ENCODE peak calls at places on chromosomes 1 and 21, in eight cellular contexts. One of them, this sample, is unnamed.
A peak's percentile ranks its signal among the peaks of the same experiment; 100 is the strongest.

GRCh38 chr21:44370027-44370735 is 16.8 kb downstream of the TRPM2 start:
- DNase-seq in esophagus squamous epithelium: no peak
- DNase-seq in right lobe of liver: peak; percentile 55
- DNase-seq in PC-9: peak; percentile 12
- DNase-seq in heart left ventricle: no peak
- DNase-seq in body of pancreas: peak; percentile 31
- DNase-seq in thoracic aorta: no peak
- DNase-seq in neural progenitor cell: peak; percentile 79
- DNase-seq in this sample: peak; percentile 56

GRCh38 chr1:227942021-227942715 is 5.6 kb downstream of the WNT9A start:
- DNase-seq in esophagus squamous epithelium: no peak
- DNase-seq in right lobe of liver: peak; percentile 42
- DNase-seq in PC-9: no peak
- DNase-seq in heart left ventricle: no peak
- DNase-seq in body of pancreas: no peak
- DNase-seq in thoracic aorta: no peak
- DNase-seq in neural progenitor cell: peak; percentile 65
- DNase-seq in this sample: no peak

GRCh38 chr21:46113497-46114176 is 15.7 kb downstream of the COL6A2 start:
- DNase-seq in esophagus squamous epithelium: no peak
- DNase-seq in right lobe of liver: peak; percentile 29
- DNase-seq in PC-9: no peak
- DNase-seq in heart left ventricle: peak; percentile 15
- DNase-seq in body of pancreas: no peak
- DNase-seq in thoracic aorta: peak; percentile 1
- DNase-seq in neural progenitor cell: no peak
- DNase-seq in this sample: peak; percentile 5

GRCh38 chr1:82162526-82163420 is 362.0 kb downstream of the ADGRL2 start:
- DNase-seq in esophagus squamous epithelium: no peak
- DNase-seq in right lobe of liver: no peak
- DNase-seq in PC-9: no peak
- DNase-seq in heart left ventricle: no peak
- DNase-seq in body of pancreas: no peak
- DNase-seq in thoracic aorta: no peak
- DNase-seq in neural progenitor cell: no peak
- DNase-seq in this sample: no peak

GRCh38 chr1:204418174-204419063 is 6.8 kb upstream of the PPP1R15B start:
- DNase-seq in esophagus squamous epithelium: no peak
- DNase-seq in right lobe of liver: no peak
- DNase-seq in PC-9: peak; percentile 35
- DNase-seq in heart left ventricle: no peak
- DNase-seq in body of pancreas: no peak
- DNase-seq in thoracic aorta: no peak
- DNase-seq in neural progenitor cell: no peak
- DNase-seq in this sample: no peak

GRCh38 chr1:215453440-215453839 is 113.7 kb upstream of the KCTD3 start:
- DNase-seq in esophagus squamous epithelium: no peak
- DNase-seq in right lobe of liver: no peak
- DNase-seq in PC-9: no peak
- DNase-seq in heart left ventricle: no peak
- DNase-seq in body of pancreas: no peak
- DNase-seq in thoracic aorta: no peak
- DNase-seq in neural progenitor cell: no peak
- DNase-seq in this sample: no peak

GRCh38 chr1:214584805-214585766 is 17.9 kb upstream of the CENPF start:
- DNase-seq in esophagus squamous epithelium: no peak
- DNase-seq in right lobe of liver: no peak
- DNase-seq in PC-9: no peak
- DNase-seq in heart left ventricle: no peak
- DNase-seq in body of pancreas: no peak
- DNase-seq in thoracic aorta: no peak
- DNase-seq in neural progenitor cell: peak; percentile 24
- DNase-seq in this sample: no peak

GRCh38 chr1:150620919-150621318 is 8.5 kb downstream of the ENSA start:
- DNase-seq in esophagus squamous epithelium: no peak
- DNase-seq in right lobe of liver: no peak
- DNase-seq in PC-9: no peak
- DNase-seq in heart left ventricle: no peak
- DNase-seq in body of pancreas: no peak
- DNase-seq in thoracic aorta: no peak
- DNase-seq in neural progenitor cell: no peak
- DNase-seq in this sample: no peak

GRCh38 chr1:19445417-19446342 is 39.7 kb downstream of the CAPZB start:
- DNase-seq in esophagus squamous epithelium: no peak
- DNase-seq in right lobe of liver: peak; percentile 85
- DNase-seq in PC-9: peak; percentile 59
- DNase-seq in heart left ventricle: no peak
- DNase-seq in body of pancreas: peak; percentile 35
- DNase-seq in thoracic aorta: no peak
- DNase-seq in neural progenitor cell: peak; percentile 65
- DNase-seq in this sample: no peak

GRCh38 chr1:19449454-19450228 is 35.7 kb downstream of the CAPZB start:
- DNase-seq in esophagus squamous epithelium: no peak
- DNase-seq in right lobe of liver: no peak
- DNase-seq in PC-9: no peak
- DNase-seq in heart left ventricle: no peak
- DNase-seq in body of pancreas: no peak
- DNase-seq in thoracic aorta: no peak
- DNase-seq in neural progenitor cell: no peak
- DNase-seq in this sample: no peak

GRCh38 chr1:19444399-19445021 is 40.8 kb downstream of the CAPZB start:
- DNase-seq in esophagus squamous epithelium: no peak
- DNase-seq in right lobe of liver: no peak
- DNase-seq in PC-9: no peak
- DNase-seq in heart left ventricle: no peak
- DNase-seq in body of pancreas: no peak
- DNase-seq in thoracic aorta: no peak
- DNase-seq in neural progenitor cell: no peak
- DNase-seq in this sample: no peak

GRCh38 chr1:19448491-19449439 is 36.6 kb downstream of the CAPZB start:
- DNase-seq in esophagus squamous epithelium: no peak
- DNase-seq in right lobe of liver: no peak
- DNase-seq in PC-9: peak; percentile 50
- DNase-seq in heart left ventricle: peak; percentile 65
- DNase-seq in body of pancreas: peak; percentile 74
- DNase-seq in thoracic aorta: no peak
- DNase-seq in neural progenitor cell: no peak
- DNase-seq in this sample: no peak

GRCh38 chr1:19447550-19447949 is 37.8 kb downstream of the CAPZB start:
- DNase-seq in esophagus squamous epithelium: no peak
- DNase-seq in right lobe of liver: no peak
- DNase-seq in PC-9: no peak
- DNase-seq in heart left ventricle: no peak
- DNase-seq in body of pancreas: no peak
- DNase-seq in thoracic aorta: no peak
- DNase-seq in neural progenitor cell: no peak
- DNase-seq in this sample: no peak
- H3K4me1 ChIP-seq in esophagus squamous epithelium: peaks cover 46% of the 10 kb centered on the region
- H3K4me1 ChIP-seq in right lobe of liver: peaks cover 35% of the 10 kb centered on the region
- H3K4me1 ChIP-seq in PC-9: peaks cover 40% of the 10 kb centered on the region
- H3K4me1 ChIP-seq in heart left ventricle: peaks cover 85% of the 10 kb centered on the region
- H3K4me1 ChIP-seq in body of pancreas: peaks cover 27% of the 10 kb centered on the region
- H3K4me1 ChIP-seq in thoracic aorta: peaks cover 97% of the 10 kb centered on the region
- H3K4me1 ChIP-seq in neural progenitor cell: peaks cover 36% of the 10 kb centered on the region
- H3K4me1 ChIP-seq in this sample: peaks cover 53% of the 10 kb centered on the region

DNA sequence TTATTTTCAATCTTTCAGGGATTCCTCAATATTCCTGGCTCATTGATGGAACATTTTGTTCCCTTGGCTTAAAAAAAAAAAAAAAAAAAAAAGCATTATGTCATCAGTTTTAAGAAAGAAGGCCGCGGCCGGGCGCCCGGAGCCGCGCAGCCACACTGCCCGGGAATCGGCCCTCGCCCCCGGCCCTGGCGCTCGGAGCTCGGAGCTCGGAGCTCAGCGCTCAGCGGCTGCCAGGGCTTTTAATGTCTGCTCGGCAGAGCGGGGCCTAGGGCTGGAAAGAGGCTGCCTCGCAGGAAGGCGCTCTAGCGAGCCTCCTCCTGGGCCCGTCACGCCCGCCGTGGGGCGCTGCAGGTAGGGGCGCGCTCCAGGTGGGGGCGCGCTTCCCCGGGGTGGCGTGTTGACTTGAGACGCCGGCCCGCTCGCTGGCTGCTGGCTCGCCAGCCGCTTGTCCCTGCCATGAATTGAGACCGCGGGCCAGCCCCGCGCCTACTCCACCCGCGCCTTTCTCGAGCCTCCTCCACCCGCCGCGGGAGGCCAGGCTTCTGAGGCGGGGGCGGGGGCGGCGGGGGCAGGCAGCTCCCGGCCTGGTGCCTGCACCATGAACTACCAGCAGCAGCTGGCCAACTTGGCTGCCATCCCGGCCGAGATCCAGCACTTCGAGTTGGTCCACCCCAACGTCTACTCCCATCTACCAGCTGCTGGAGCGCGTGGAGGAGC is 5.4 kb upstream of the TDRD5 start:
- DNase-seq in esophagus squamous epithelium: no peak
- DNase-seq in right lobe of liver: no peak
- DNase-seq in PC-9: peak; percentile 69
- DNase-seq in heart left ventricle: peak; percentile 25
- DNase-seq in body of pancreas: peak; percentile 79
- DNase-seq in thoracic aorta: peak; percentile 29
- DNase-seq in neural progenitor cell: peak; percentile 85
- DNase-seq in this sample: no peak
- TF ChIP-seq CTCF in esophagus squamous epithelium: peak; percentile 40
- TF ChIP-seq CTCF in right lobe of liver: peak; percentile 36
- TF ChIP-seq CTCF in PC-9: peak; percentile 58
- TF ChIP-seq CTCF in heart left ventricle: peak; percentile 15
- TF ChIP-seq CTCF in body of pancreas: peak; percentile 71
- TF ChIP-seq CTCF in thoracic aorta: peak; percentile 50
- TF ChIP-seq CTCF in neural progenitor cell: peak; percentile 73
- TF ChIP-seq CTCF in this sample: peak; percentile 45

GRCh38 chr1:208154679-208155078 is 89.5 kb downstream of the PLXNA2 start:
- DNase-seq in esophagus squamous epithelium: no peak
- DNase-seq in right lobe of liver: no peak
- DNase-seq in PC-9: peak; percentile 75
- DNase-seq in heart left ventricle: no peak
- DNase-seq in body of pancreas: peak; percentile 74
- DNase-seq in thoracic aorta: no peak
- DNase-seq in neural progenitor cell: no peak
- DNase-seq in this sample: no peak

GRCh38 chr1:208156310-208156709 is 87.9 kb downstream of the PLXNA2 start:
- DNase-seq in esophagus squamous epithelium: no peak
- DNase-seq in right lobe of liver: no peak
- DNase-seq in PC-9: no peak
- DNase-seq in heart left ventricle: no peak
- DNase-seq in body of pancreas: no peak
- DNase-seq in thoracic aorta: no peak
- DNase-seq in neural progenitor cell: no peak
- DNase-seq in this sample: no peak

GRCh38 chr1:208153386-208153785 is 90.8 kb downstream of the PLXNA2 start:
- DNase-seq in esophagus squamous epithelium: no peak
- DNase-seq in right lobe of liver: no peak
- DNase-seq in PC-9: no peak
- DNase-seq in heart left ventricle: no peak
- DNase-seq in body of pancreas: no peak
- DNase-seq in thoracic aorta: no peak
- DNase-seq in neural progenitor cell: no peak
- DNase-seq in this sample: no peak

GRCh38 chr1:208155243-208155642 is 88.9 kb downstream of the PLXNA2 start:
- DNase-seq in esophagus squamous epithelium: no peak
- DNase-seq in right lobe of liver: no peak
- DNase-seq in PC-9: no peak
- DNase-seq in heart left ventricle: no peak
- DNase-seq in body of pancreas: no peak
- DNase-seq in thoracic aorta: no peak
- DNase-seq in neural progenitor cell: no peak
- DNase-seq in this sample: no peak

GRCh38 chr1:208154040-208154439 is 90.1 kb downstream of the PLXNA2 start:
- DNase-seq in esophagus squamous epithelium: no peak
- DNase-seq in right lobe of liver: no peak
- DNase-seq in PC-9: no peak
- DNase-seq in heart left ventricle: no peak
- DNase-seq in body of pancreas: no peak
- DNase-seq in thoracic aorta: no peak
- DNase-seq in neural progenitor cell: no peak
- DNase-seq in this sample: no peak
- H3K4me1 ChIP-seq in esophagus squamous epithelium: peaks cover 15% of the 10 kb centered on the region
- H3K4me1 ChIP-seq in right lobe of liver: peaks cover 11% of the 10 kb centered on the region
- H3K4me1 ChIP-seq in PC-9: peaks cover 29% of the 10 kb centered on the region
- H3K4me1 ChIP-seq in heart left ventricle: peaks cover 66% of the 10 kb centered on the region
- H3K4me1 ChIP-seq in body of pancreas: peaks cover 58% of the 10 kb centered on the region
- H3K4me1 ChIP-seq in thoracic aorta: peaks cover 41% of the 10 kb centered on the region
- H3K4me1 ChIP-seq in neural progenitor cell: peaks cover 66% of the 10 kb centered on the region
- H3K4me1 ChIP-seq in this sample: peaks cover 3% of the 10 kb centered on the region

GRCh38 chr1:172480421-172480820 is 36.6 kb upstream of the PIGC start:
- DNase-seq in esophagus squamous epithelium: no peak
- DNase-seq in right lobe of liver: no peak
- DNase-seq in PC-9: no peak
- DNase-seq in heart left ventricle: no peak
- DNase-seq in body of pancreas: no peak
- DNase-seq in thoracic aorta: no peak
- DNase-seq in neural progenitor cell: no peak
- DNase-seq in this sample: no peak

GRCh38 chr1:172476218-172476811 is 32.4 kb upstream of the PIGC start:
- DNase-seq in esophagus squamous epithelium: no peak
- DNase-seq in right lobe of liver: no peak
- DNase-seq in PC-9: peak; percentile 69
- DNase-seq in heart left ventricle: no peak
- DNase-seq in body of pancreas: no peak
- DNase-seq in thoracic aorta: no peak
- DNase-seq in neural progenitor cell: no peak
- DNase-seq in this sample: no peak

GRCh38 chr1:172477216-172477615 is 33.3 kb upstream of the PIGC start:
- DNase-seq in esophagus squamous epithelium: no peak
- DNase-seq in right lobe of liver: no peak
- DNase-seq in PC-9: no peak
- DNase-seq in heart left ventricle: no peak
- DNase-seq in body of pancreas: no peak
- DNase-seq in thoracic aorta: no peak
- DNase-seq in neural progenitor cell: no peak
- DNase-seq in this sample: no peak

GRCh38 chr1:172477741-172478140 is 33.9 kb upstream of the PIGC start:
- DNase-seq in esophagus squamous epithelium: no peak
- DNase-seq in right lobe of liver: no peak
- DNase-seq in PC-9: peak; percentile 25
- DNase-seq in heart left ventricle: no peak
- DNase-seq in body of pancreas: no peak
- DNase-seq in thoracic aorta: no peak
- DNase-seq in neural progenitor cell: no peak
- DNase-seq in this sample: no peak

GRCh38 chr1:172478485-172478884 is 34.6 kb upstream of the PIGC start:
- DNase-seq in esophagus squamous epithelium: no peak
- DNase-seq in right lobe of liver: no peak
- DNase-seq in PC-9: no peak
- DNase-seq in heart left ventricle: no peak
- DNase-seq in body of pancreas: no peak
- DNase-seq in thoracic aorta: no peak
- DNase-seq in neural progenitor cell: no peak
- DNase-seq in this sample: no peak
- TF ChIP-seq CTCF in esophagus squamous epithelium: no peak
- TF ChIP-seq CTCF in right lobe of liver: no peak
- TF ChIP-seq CTCF in PC-9: no peak
- TF ChIP-seq CTCF in heart left ventricle: no peak
- TF ChIP-seq CTCF in body of pancreas: no peak
- TF ChIP-seq CTCF in thoracic aorta: no peak
- TF ChIP-seq CTCF in neural progenitor cell: no peak
- TF ChIP-seq CTCF in this sample: no peak

DNA sequence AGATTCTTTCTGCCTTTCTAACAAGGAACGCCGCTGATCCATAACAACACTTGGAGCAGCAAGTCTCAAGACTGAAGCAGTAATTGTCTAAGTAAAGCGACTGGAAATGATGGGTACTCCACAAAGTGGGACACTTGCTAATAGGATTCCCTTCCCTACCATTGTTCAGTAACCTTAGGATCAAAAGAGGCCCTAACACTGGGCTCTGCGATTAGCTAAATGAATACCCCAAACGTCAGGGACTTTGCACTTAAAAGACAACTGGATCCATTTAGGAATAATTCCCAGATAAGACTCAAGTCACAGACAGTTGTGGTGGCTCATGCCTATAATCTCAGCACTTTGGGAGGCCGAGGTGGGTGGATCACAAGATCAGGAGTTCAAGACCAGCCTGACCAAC is 221.9 kb upstream of the FGGY start:
- DNase-seq in esophagus squamous epithelium: no peak
- DNase-seq in right lobe of liver: no peak
- DNase-seq in PC-9: no peak
- DNase-seq in heart left ventricle: no peak
- DNase-seq in body of pancreas: no peak
- DNase-seq in thoracic aorta: no peak
- DNase-seq in neural progenitor cell: peak; percentile 65
- DNase-seq in this sample: no peak
- H3K4me1 ChIP-seq in esophagus squamous epithelium: no peaks in the 10 kb centered on the region
- H3K4me1 ChIP-seq in right lobe of liver: peaks cover 9% of the 10 kb centered on the region
- H3K4me1 ChIP-seq in PC-9: no peaks in the 10 kb centered on the region
- H3K4me1 ChIP-seq in heart left ventricle: no peaks in the 10 kb centered on the region
- H3K4me1 ChIP-seq in body of pancreas: peaks cover 33% of the 10 kb centered on the region
- H3K4me1 ChIP-seq in thoracic aorta: no peaks in the 10 kb centered on the region
- H3K4me1 ChIP-seq in neural progenitor cell: peaks cover 49% of the 10 kb centered on the region
- H3K4me1 ChIP-seq in this sample: no peaks in the 10 kb centered on the region

This sample was measured in ascending aorta.